ENCODE peak calls at places on chromosomes 6 and 20, in ten cellular contexts. One of them, this sample, is unnamed.

GRCh38 chr6:41199427-41200246 is 1.3 kb downstream of the TREML2 start:
- DNase-seq in NCI-H460: peak; percentile 55
- DNase-seq in GM03348: no peak
- DNase-seq in GM10248: peak; percentile 49
- DNase-seq in GM20000: peak; percentile 47
- DNase-seq in T47D: no peak
- DNase-seq in hippocampal formation: no peak
- DNase-seq in esophagus squamous epithelium: no peak
- DNase-seq in coronary artery: no peak
- DNase-seq in DMS79 treated with DMSO at 0.1 percent for 48 hours: no peak
- DNase-seq in this sample: peak; percentile 37

GRCh38 chr20:57066126-57066900 is 200.1 kb downstream of the BMP7 start:
- DNase-seq in NCI-H460: no peak
- DNase-seq in GM03348: no peak
- DNase-seq in GM10248: no peak
- DNase-seq in GM20000: no peak
- DNase-seq in T47D: no peak
- DNase-seq in hippocampal formation: no peak
- DNase-seq in esophagus squamous epithelium: no peak
- DNase-seq in coronary artery: no peak
- DNase-seq in DMS79 treated with DMSO at 0.1 percent for 48 hours: no peak
- DNase-seq in this sample: no peak

GRCh38 chr6:44223471-44224153 is at the start of gene SLC29A1:
- DNase-seq in NCI-H460: peak; percentile 45
- DNase-seq in GM03348: peak; percentile 94
- DNase-seq in GM10248: peak; percentile 92
- DNase-seq in GM20000: peak; percentile 97
- DNase-seq in T47D: peak; percentile 86
- DNase-seq in hippocampal formation: peak; percentile 60
- DNase-seq in esophagus squamous epithelium: no peak
- DNase-seq in coronary artery: peak; percentile 86
- DNase-seq in DMS79 treated with DMSO at 0.1 percent for 48 hours: peak; percentile 69
- DNase-seq in this sample: no peak

GRCh38 chr20:25276533-25277050 is 28.7 kb downstream of the PYGB start:
- DNase-seq in NCI-H460: no peak
- DNase-seq in GM03348: no peak
- DNase-seq in GM10248: no peak
- DNase-seq in GM20000: no peak
- DNase-seq in T47D: no peak
- DNase-seq in hippocampal formation: no peak
- DNase-seq in esophagus squamous epithelium: no peak
- DNase-seq in coronary artery: no peak
- DNase-seq in DMS79 treated with DMSO at 0.1 percent for 48 hours: no peak
- DNase-seq in this sample: no peak

GRCh38 chr6:5693588-5693987 is 313.1 kb downstream of the NRN1 start:
- DNase-seq in NCI-H460: no peak
- DNase-seq in GM03348: no peak
- DNase-seq in GM10248: no peak
- DNase-seq in GM20000: no peak
- DNase-seq in T47D: no peak
- DNase-seq in hippocampal formation: no peak
- DNase-seq in esophagus squamous epithelium: no peak
- DNase-seq in coronary artery: no peak
- DNase-seq in DMS79 treated with DMSO at 0.1 percent for 48 hours: no peak
- DNase-seq in this sample: no peak

GRCh38 chr6:111583986-111584385 is 21.7 kb downstream of the TRAF3IP2 start:
- DNase-seq in NCI-H460: no peak
- DNase-seq in GM03348: no peak
- DNase-seq in GM10248: no peak
- DNase-seq in GM20000: no peak
- DNase-seq in T47D: no peak
- DNase-seq in hippocampal formation: no peak
- DNase-seq in esophagus squamous epithelium: no peak
- DNase-seq in coronary artery: no peak
- DNase-seq in DMS79 treated with DMSO at 0.1 percent for 48 hours: no peak
- DNase-seq in this sample: no peak

GRCh38 chr20:52047811-52048302 is 143.7 kb downstream of the ZFP64 start:
- DNase-seq in NCI-H460: no peak
- DNase-seq in GM03348: no peak
- DNase-seq in GM10248: no peak
- DNase-seq in GM20000: peak; percentile 26
- DNase-seq in T47D: no peak
- DNase-seq in hippocampal formation: no peak
- DNase-seq in esophagus squamous epithelium: no peak
- DNase-seq in coronary artery: no peak
- DNase-seq in DMS79 treated with DMSO at 0.1 percent for 48 hours: no peak
- DNase-seq in this sample: no peak

GRCh38 chr6:137033828-137034227 is 10.9 kb downstream of the IL20RA start:
- DNase-seq in NCI-H460: no peak
- DNase-seq in GM03348: no peak
- DNase-seq in GM10248: peak; percentile 53
- DNase-seq in GM20000: peak; percentile 55
- DNase-seq in T47D: no peak
- DNase-seq in hippocampal formation: no peak
- DNase-seq in esophagus squamous epithelium: no peak
- DNase-seq in coronary artery: no peak
- DNase-seq in DMS79 treated with DMSO at 0.1 percent for 48 hours: no peak
- DNase-seq in this sample: peak; percentile 40

GRCh38 chr20:25216199-25216945 is 20.9 kb downstream of the ENTPD6 start:
- DNase-seq in NCI-H460: no peak
- DNase-seq in GM03348: no peak
- DNase-seq in GM10248: no peak
- DNase-seq in GM20000: no peak
- DNase-seq in T47D: no peak
- DNase-seq in hippocampal formation: no peak
- DNase-seq in esophagus squamous epithelium: no peak
- DNase-seq in coronary artery: no peak
- DNase-seq in DMS79 treated with DMSO at 0.1 percent for 48 hours: no peak
- DNase-seq in this sample: no peak

GRCh38 chr20:7379621-7380220 is 560.5 kb downstream of the HAO1 start:
- DNase-seq in NCI-H460: no peak
- DNase-seq in GM03348: no peak
- DNase-seq in GM10248: no peak
- DNase-seq in GM20000: no peak
- DNase-seq in T47D: no peak
- DNase-seq in hippocampal formation: no peak
- DNase-seq in esophagus squamous epithelium: no peak
- DNase-seq in coronary artery: no peak
- DNase-seq in DMS79 treated with DMSO at 0.1 percent for 48 hours: no peak
- DNase-seq in this sample: no peak

GRCh38 chr20:16803965-16804792 is 56.0 kb downstream of the OTOR start:
- DNase-seq in NCI-H460: peak; percentile 62
- DNase-seq in GM03348: peak; percentile 79
- DNase-seq in GM10248: peak; percentile 54
- DNase-seq in GM20000: peak; percentile 46
- DNase-seq in T47D: peak; percentile 31
- DNase-seq in hippocampal formation: peak; percentile 46
- DNase-seq in esophagus squamous epithelium: no peak
- DNase-seq in coronary artery: no peak
- DNase-seq in DMS79 treated with DMSO at 0.1 percent for 48 hours: peak; percentile 44
- DNase-seq in this sample: no peak

GRCh38 chr6:53795702-53796450 is 1.1 kb downstream of the LRRC1 start:
- DNase-seq in NCI-H460: no peak
- DNase-seq in GM03348: peak; percentile 24
- DNase-seq in GM10248: no peak
- DNase-seq in GM20000: peak; percentile 20
- DNase-seq in T47D: no peak
- DNase-seq in hippocampal formation: peak; percentile 42
- DNase-seq in esophagus squamous epithelium: no peak
- DNase-seq in coronary artery: peak; percentile 80
- DNase-seq in DMS79 treated with DMSO at 0.1 percent for 48 hours: peak; percentile 67
- DNase-seq in this sample: no peak

GRCh38 chr6:166707045-166707444 is 80.0 kb upstream of the RPS6KA2 start:
- DNase-seq in NCI-H460: peak; percentile 30
- DNase-seq in GM03348: peak; percentile 33
- DNase-seq in GM10248: peak; percentile 56
- DNase-seq in GM20000: peak; percentile 50
- DNase-seq in T47D: no peak
- DNase-seq in hippocampal formation: peak; percentile 54
- DNase-seq in esophagus squamous epithelium: no peak
- DNase-seq in coronary artery: no peak
- DNase-seq in DMS79 treated with DMSO at 0.1 percent for 48 hours: no peak
- DNase-seq in this sample: no peak

GRCh38 chr20:2869381-2869780 is 3.9 kb upstream of the PTPRA start:
- DNase-seq in NCI-H460: no peak
- DNase-seq in GM03348: no peak
- DNase-seq in GM10248: no peak
- DNase-seq in GM20000: no peak
- DNase-seq in T47D: no peak
- DNase-seq in hippocampal formation: no peak
- DNase-seq in esophagus squamous epithelium: no peak
- DNase-seq in coronary artery: no peak
- DNase-seq in DMS79 treated with DMSO at 0.1 percent for 48 hours: no peak
- DNase-seq in this sample: no peak

GRCh38 chr20:48826883-48827771 is 672 bp downstream of the PREX1 start:
- DNase-seq in NCI-H460: no peak
- DNase-seq in GM03348: peak; percentile 46
- DNase-seq in GM10248: no peak
- DNase-seq in GM20000: peak; percentile 66
- DNase-seq in T47D: no peak
- DNase-seq in hippocampal formation: peak; percentile 50
- DNase-seq in esophagus squamous epithelium: no peak
- DNase-seq in coronary artery: no peak
- DNase-seq in DMS79 treated with DMSO at 0.1 percent for 48 hours: peak; percentile 26
- DNase-seq in this sample: no peak

GRCh38 chr6:80382796-80383195 is 276.3 kb downstream of the BCKDHB start:
- DNase-seq in NCI-H460: no peak
- DNase-seq in GM03348: no peak
- DNase-seq in GM10248: no peak
- DNase-seq in GM20000: no peak
- DNase-seq in T47D: no peak
- DNase-seq in hippocampal formation: no peak
- DNase-seq in esophagus squamous epithelium: no peak
- DNase-seq in coronary artery: no peak
- DNase-seq in DMS79 treated with DMSO at 0.1 percent for 48 hours: no peak
- DNase-seq in this sample: no peak

GRCh38 chr6:29631209-29631810 is 1.7 kb downstream of the GABBR1 start:
- DNase-seq in NCI-H460: no peak
- DNase-seq in GM03348: no peak
- DNase-seq in GM10248: no peak
- DNase-seq in GM20000: no peak
- DNase-seq in T47D: no peak
- DNase-seq in hippocampal formation: no peak
- DNase-seq in esophagus squamous epithelium: no peak
- DNase-seq in coronary artery: no peak
- DNase-seq in DMS79 treated with DMSO at 0.1 percent for 48 hours: no peak
- DNase-seq in this sample: no peak

GRCh38 chr6:144149894-144150672 is at the start of gene STX11:
- DNase-seq in NCI-H460: peak; percentile 35
- DNase-seq in GM03348: peak; percentile 83
- DNase-seq in GM10248: peak; percentile 89
- DNase-seq in GM20000: peak; percentile 89
- DNase-seq in T47D: no peak
- DNase-seq in hippocampal formation: peak; percentile 32
- DNase-seq in esophagus squamous epithelium: no peak
- DNase-seq in coronary artery: peak; percentile 81
- DNase-seq in DMS79 treated with DMSO at 0.1 percent for 48 hours: no peak
- DNase-seq in this sample: no peak

GRCh38 chr6:144265061-144265357 is 20.1 kb upstream of the UTRN start:
- DNase-seq in NCI-H460: no peak
- DNase-seq in GM03348: no peak
- DNase-seq in GM10248: no peak
- DNase-seq in GM20000: no peak
- DNase-seq in T47D: no peak
- DNase-seq in hippocampal formation: no peak
- DNase-seq in esophagus squamous epithelium: no peak
- DNase-seq in coronary artery: no peak
- DNase-seq in DMS79 treated with DMSO at 0.1 percent for 48 hours: no peak
- DNase-seq in this sample: no peak

GRCh38 chr6:85449388-85449817 is 480 bp upstream of the NT5E start:
- DNase-seq in NCI-H460: no peak
- DNase-seq in GM03348: peak; percentile 77
- DNase-seq in GM10248: peak; percentile 84
- DNase-seq in GM20000: peak; percentile 87
- DNase-seq in T47D: no peak
- DNase-seq in hippocampal formation: no peak
- DNase-seq in esophagus squamous epithelium: no peak
- DNase-seq in coronary artery: no peak
- DNase-seq in DMS79 treated with DMSO at 0.1 percent for 48 hours: no peak
- DNase-seq in this sample: peak; percentile 41

GRCh38 chr6:111409430-111409829 is 73.6 kb downstream of the REV3L start:
- DNase-seq in NCI-H460: no peak
- DNase-seq in GM03348: no peak
- DNase-seq in GM10248: no peak
- DNase-seq in GM20000: no peak
- DNase-seq in T47D: no peak
- DNase-seq in hippocampal formation: no peak
- DNase-seq in esophagus squamous epithelium: no peak
- DNase-seq in coronary artery: no peak
- DNase-seq in DMS79 treated with DMSO at 0.1 percent for 48 hours: no peak
- DNase-seq in this sample: no peak

GRCh38 chr20:63974402-63975200 is 4.8 kb downstream of the SAMD10 start:
- DNase-seq in NCI-H460: no peak
- DNase-seq in GM03348: no peak
- DNase-seq in GM10248: no peak
- DNase-seq in GM20000: no peak
- DNase-seq in T47D: peak; percentile 4
- DNase-seq in hippocampal formation: no peak
- DNase-seq in esophagus squamous epithelium: no peak
- DNase-seq in coronary artery: no peak
- DNase-seq in DMS79 treated with DMSO at 0.1 percent for 48 hours: peak; percentile 92
- DNase-seq in this sample: no peak

GRCh38 chr6:158095671-158096070 is 72.4 kb downstream of the SERAC1 start:
- DNase-seq in NCI-H460: no peak
- DNase-seq in GM03348: no peak
- DNase-seq in GM10248: no peak
- DNase-seq in GM20000: no peak
- DNase-seq in T47D: no peak
- DNase-seq in hippocampal formation: no peak
- DNase-seq in esophagus squamous epithelium: no peak
- DNase-seq in coronary artery: no peak
- DNase-seq in DMS79 treated with DMSO at 0.1 percent for 48 hours: no peak
- DNase-seq in this sample: no peak

GRCh38 chr20:58619847-58620431 is 31.1 kb upstream of the STX16 start:
- DNase-seq in NCI-H460: peak; percentile 14
- DNase-seq in GM03348: no peak
- DNase-seq in GM10248: no peak
- DNase-seq in GM20000: no peak
- DNase-seq in T47D: no peak
- DNase-seq in hippocampal formation: no peak
- DNase-seq in esophagus squamous epithelium: no peak
- DNase-seq in coronary artery: no peak
- DNase-seq in DMS79 treated with DMSO at 0.1 percent for 48 hours: no peak
- DNase-seq in this sample: no peak

GRCh38 chr6:11730645-11731044 is 48.0 kb downstream of the ADTRP start:
- DNase-seq in NCI-H460: no peak
- DNase-seq in GM03348: no peak
- DNase-seq in GM10248: peak; percentile 49
- DNase-seq in GM20000: peak; percentile 50
- DNase-seq in T47D: no peak
- DNase-seq in hippocampal formation: no peak
- DNase-seq in esophagus squamous epithelium: no peak
- DNase-seq in coronary artery: no peak
- DNase-seq in DMS79 treated with DMSO at 0.1 percent for 48 hours: no peak
- DNase-seq in this sample: no peak

GRCh38 chr20:47258745-47259695 is 97.5 kb downstream of the ZMYND8 start:
- DNase-seq in NCI-H460: no peak
- DNase-seq in GM03348: no peak
- DNase-seq in GM10248: peak; percentile 73
- DNase-seq in GM20000: peak; percentile 67
- DNase-seq in T47D: no peak
- DNase-seq in hippocampal formation: no peak
- DNase-seq in esophagus squamous epithelium: no peak
- DNase-seq in coronary artery: peak; percentile 82
- DNase-seq in DMS79 treated with DMSO at 0.1 percent for 48 hours: no peak
- DNase-seq in this sample: peak; percentile 66

GRCh38 chr6:35804996-35805736 is at the start of gene LHFPL5:
- DNase-seq in NCI-H460: no peak
- DNase-seq in GM03348: peak; percentile 84
- DNase-seq in GM10248: peak; percentile 89
- DNase-seq in GM20000: peak; percentile 84
- DNase-seq in T47D: peak; percentile 82
- DNase-seq in hippocampal formation: no peak
- DNase-seq in esophagus squamous epithelium: no peak
- DNase-seq in coronary artery: no peak
- DNase-seq in DMS79 treated with DMSO at 0.1 percent for 48 hours: peak; percentile 74
- DNase-seq in this sample: no peak

GRCh38 chr6:168363811-168364792 is 44.5 kb upstream of the DACT2 start:
- DNase-seq in NCI-H460: no peak
- DNase-seq in GM03348: no peak
- DNase-seq in GM10248: no peak
- DNase-seq in GM20000: no peak
- DNase-seq in T47D: no peak
- DNase-seq in hippocampal formation: no peak
- DNase-seq in esophagus squamous epithelium: no peak
- DNase-seq in coronary artery: no peak
- DNase-seq in DMS79 treated with DMSO at 0.1 percent for 48 hours: no peak
- DNase-seq in this sample: no peak

This sample was measured in GM12864.